ENCODE peak calls at places on chromosome 11, in five cellular contexts. One of them, this sample, is unnamed. For H3K4me1, the result is how much of the 10 kb centered on the place peaks cover.

GRCh38 chr11:65399845-65400244 is 13.4 kb downstream of the FRMD8 start:
- DNase-seq in K562: no peak
- DNase-seq in PC-9: no peak
- DNase-seq in thyroid gland: no peak
- DNase-seq in tibial nerve: no peak
- DNase-seq in this sample: no peak

GRCh38 chr11:24295360-24295759 is 201.5 kb upstream of the LUZP2 start:
- DNase-seq in tibial nerve: no peak
- DNase-seq in PC-9: no peak
- DNase-seq in thyroid gland: peak
- DNase-seq in K562: no peak
- DNase-seq in this sample: no peak

GRCh38 chr11:8543278-8543677 is 50.8 kb downstream of the STK33 start:
- DNase-seq in PC-9: no peak
- DNase-seq in thyroid gland: no peak
- DNase-seq in tibial nerve: no peak
- DNase-seq in K562: no peak
- DNase-seq in this sample: no peak

GRCh38 chr11:24574461-24574860 is 77.6 kb downstream of the LUZP2 start:
- DNase-seq in K562: no peak
- DNase-seq in PC-9: no peak
- DNase-seq in thyroid gland: no peak
- DNase-seq in tibial nerve: no peak
- DNase-seq in this sample: no peak

GRCh38 chr11:44345781-44346180 is 35.8 kb upstream of the ALX4 start:
- DNase-seq in thyroid gland: no peak
- DNase-seq in PC-9: no peak
- DNase-seq in K562: no peak
- DNase-seq in tibial nerve: no peak
- DNase-seq in this sample: no peak

GRCh38 chr11:127564803-127565202 is 564.2 kb upstream of the KIRREL3 start:
- DNase-seq in PC-9: no peak
- DNase-seq in thyroid gland: no peak
- DNase-seq in tibial nerve: no peak
- DNase-seq in K562: no peak
- DNase-seq in this sample: peak

GRCh38 chr11:58958500-58958899 is 19.2 kb downstream of the GLYATL1 start:
- DNase-seq in tibial nerve: peak
- DNase-seq in K562: peak
- DNase-seq in PC-9: no peak
- DNase-seq in thyroid gland: no peak
- DNase-seq in this sample: peak

GRCh38 chr11:101436511-101437142 is 147.2 kb downstream of the TRPC6 start:
- DNase-seq in K562: peak
- DNase-seq in PC-9: no peak
- DNase-seq in tibial nerve: peak
- DNase-seq in thyroid gland: peak
- DNase-seq in this sample: peak

GRCh38 chr11:66674964-66675602 is 2.6 kb downstream of the RBM4B start:
- DNase-seq in tibial nerve: no peak
- DNase-seq in thyroid gland: no peak
- DNase-seq in PC-9: no peak
- DNase-seq in K562: no peak
- DNase-seq in this sample: no peak

GRCh38 chr11:118238397-118238796 is 13.6 kb upstream of the JAML start:
- DNase-seq in PC-9: no peak
- DNase-seq in tibial nerve: no peak
- DNase-seq in K562: no peak
- DNase-seq in thyroid gland: no peak
- DNase-seq in this sample: no peak

GRCh38 chr11:82936261-82936660 is 34.7 kb downstream of the DDIAS start:
- DNase-seq in tibial nerve: no peak
- DNase-seq in thyroid gland: no peak
- DNase-seq in K562: no peak
- DNase-seq in PC-9: no peak
- DNase-seq in this sample: no peak

GRCh38 chr11:117456027-117456720 is 128.5 kb downstream of the CEP164 start:
- DNase-seq in tibial nerve: no peak
- DNase-seq in PC-9: no peak
- DNase-seq in K562: no peak
- DNase-seq in thyroid gland: no peak
- DNase-seq in this sample: no peak

GRCh38 chr11:91947215-91947614 is 277.4 kb upstream of the FAT3 start:
- DNase-seq in thyroid gland: no peak
- DNase-seq in tibial nerve: peak
- DNase-seq in K562: peak
- DNase-seq in PC-9: peak
- DNase-seq in this sample: no peak

GRCh38 chr11:107250017-107250416 is 207.6 kb downstream of the CWF19L2 start:
- DNase-seq in K562: no peak
- DNase-seq in thyroid gland: no peak
- DNase-seq in PC-9: no peak
- DNase-seq in tibial nerve: no peak
- DNase-seq in this sample: no peak

GRCh38 chr11:117851091-117851490 is 25.4 kb downstream of the FXYD6 start:
- DNase-seq in K562: no peak
- DNase-seq in PC-9: no peak
- DNase-seq in thyroid gland: no peak
- DNase-seq in tibial nerve: no peak
- DNase-seq in this sample: peak

GRCh38 chr11:64343740-64344133 is 3.7 kb downstream of the CCDC88B start:
- DNase-seq in tibial nerve: no peak
- DNase-seq in thyroid gland: no peak
- DNase-seq in PC-9: no peak
- DNase-seq in K562: peak
- DNase-seq in this sample: peak

GRCh38 chr11:69934861-69935494 is 115.8 kb upstream of the FGF3 start:
- DNase-seq in PC-9: peak
- DNase-seq in thyroid gland: no peak
- DNase-seq in tibial nerve: no peak
- DNase-seq in K562: peak
- DNase-seq in this sample: peak

GRCh38 chr11:44805596-44805995 is 78.8 kb downstream of the TSPAN18 start:
- DNase-seq in thyroid gland: no peak
- DNase-seq in K562: no peak
- DNase-seq in tibial nerve: no peak
- DNase-seq in PC-9: no peak
- DNase-seq in this sample: no peak

GRCh38 chr11:10388574-10388973 is 66.5 kb upstream of the AMPD3 start:
- DNase-seq in K562: no peak
- DNase-seq in tibial nerve: peak
- DNase-seq in thyroid gland: no peak
- DNase-seq in PC-9: no peak
- DNase-seq in this sample: no peak

GRCh38 chr11:64210301-64211020 is 3.9 kb downstream of the FERMT3 start:
- DNase-seq in tibial nerve: no peak
- DNase-seq in thyroid gland: no peak
- DNase-seq in PC-9: no peak
- DNase-seq in K562: no peak
- DNase-seq in this sample: no peak

GRCh38 chr11:44607324-44607962 is 42.0 kb downstream of the CD82 start:
- DNase-seq in K562: peak
- DNase-seq in tibial nerve: no peak
- DNase-seq in PC-9: no peak
- DNase-seq in thyroid gland: no peak
- DNase-seq in this sample: no peak

GRCh38 chr11:33620423-33621120 is 80.1 kb downstream of the C11orf91 start:
- DNase-seq in PC-9: no peak
- DNase-seq in K562: no peak
- DNase-seq in tibial nerve: no peak
- DNase-seq in thyroid gland: peak
- DNase-seq in this sample: no peak

GRCh38 chr11:27582686-27583085 is 76.1 kb upstream of the LIN7C start:
- DNase-seq in thyroid gland: no peak
- DNase-seq in tibial nerve: no peak
- DNase-seq in PC-9: no peak
- DNase-seq in K562: no peak
- DNase-seq in this sample: no peak

GRCh38 chr11:34926101-34926830 is 9.8 kb downstream of the PDHX start:
- DNase-seq in thyroid gland: no peak
- DNase-seq in tibial nerve: peak
- DNase-seq in K562: peak
- DNase-seq in PC-9: peak
- DNase-seq in this sample: no peak

GRCh38 chr11:131760191-131760951 is 390.0 kb downstream of the NTM start:
- DNase-seq in PC-9: no peak
- DNase-seq in K562: no peak
- DNase-seq in tibial nerve: no peak
- DNase-seq in thyroid gland: no peak
- DNase-seq in this sample: peak

GRCh38 chr11:8720376-8720775 is 37.8 kb downstream of the RPL27A start:
- DNase-seq in PC-9: no peak
- DNase-seq in K562: no peak
- DNase-seq in tibial nerve: no peak
- DNase-seq in thyroid gland: no peak
- DNase-seq in this sample: no peak

GRCh38 chr11:56152333-56152732 is 7.8 kb downstream of the OR8K5 start:
- DNase-seq in K562: no peak
- DNase-seq in tibial nerve: no peak
- DNase-seq in thyroid gland: no peak
- DNase-seq in PC-9: no peak
- DNase-seq in this sample: no peak

GRCh38 chr11:11149671-11150459 is 203.2 kb downstream of the CSNK2A3 start:
- DNase-seq in K562: no peak
- DNase-seq in PC-9: no peak
- DNase-seq in tibial nerve: no peak
- DNase-seq in thyroid gland: no peak
- DNase-seq in this sample: peak

GRCh38 chr11:18802381-18803257 is 11.0 kb upstream of the PTPN5 start:
- DNase-seq in K562: peak
- DNase-seq in tibial nerve: peak
- DNase-seq in PC-9: peak
- DNase-seq in thyroid gland: peak
- DNase-seq in this sample: peak

GRCh38 chr11:120172054-120172881 is 34.4 kb upstream of the TRIM29 start:
- DNase-seq in PC-9: peak
- DNase-seq in tibial nerve: peak
- DNase-seq in thyroid gland: peak
- DNase-seq in K562: peak
- DNase-seq in this sample: peak

GRCh38 chr11:130726234-130726559 is 190.1 kb downstream of the SNX19 start:
- DNase-seq in thyroid gland: peak
- DNase-seq in K562: no peak
- DNase-seq in tibial nerve: peak
- DNase-seq in PC-9: peak
- DNase-seq in this sample: peak

GRCh38 chr11:26230021-26230420 is 101.9 kb upstream of the ANO3 start:
- DNase-seq in K562: no peak
- DNase-seq in PC-9: no peak
- DNase-seq in tibial nerve: no peak
- DNase-seq in thyroid gland: no peak
- DNase-seq in this sample: no peak

DNA sequence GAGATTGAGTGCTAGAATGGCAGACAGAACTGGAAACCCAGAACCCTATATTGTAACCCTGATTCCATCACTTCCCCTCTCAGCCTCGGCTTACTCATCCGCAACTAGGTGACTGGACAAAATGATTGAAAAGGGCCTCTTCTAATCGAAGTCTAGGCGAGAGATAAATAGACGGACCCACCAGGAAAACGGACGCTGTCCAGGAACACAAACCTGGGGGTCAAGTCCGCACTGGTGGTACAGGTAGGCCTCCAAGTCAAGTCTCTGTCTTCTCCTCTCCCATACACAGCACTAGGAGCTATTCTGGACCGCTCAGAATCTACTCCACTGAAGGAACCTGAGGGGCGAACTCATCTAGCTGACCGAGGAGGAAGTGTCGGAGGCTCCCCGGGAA is 497 bp downstream of the PSMA1 start:
- DNase-seq in K562: no peak
- DNase-seq in PC-9: no peak
- DNase-seq in thyroid gland: no peak
- DNase-seq in tibial nerve: no peak
- DNase-seq in this sample: no peak
- H3K27ac ChIP-seq in K562: peak
- H3K27ac ChIP-seq in PC-9: peak
- H3K27ac ChIP-seq in thyroid gland: peak
- H3K27ac ChIP-seq in tibial nerve: peak
- H3K27ac ChIP-seq in this sample: peak

GRCh38 chr11:77198440-77198849 is 70.4 kb downstream of the MYO7A start:
- DNase-seq in tibial nerve: no peak
- DNase-seq in thyroid gland: peak
- DNase-seq in K562: peak
- DNase-seq in PC-9: no peak
- DNase-seq in this sample: peak
- TF ChIP-seq CTCF in tibial nerve: no peak
- TF ChIP-seq CTCF in thyroid gland: no peak
- TF ChIP-seq CTCF in K562: peak
- TF ChIP-seq CTCF in PC-9: peak
- TF ChIP-seq CTCF in this sample: peak

DNA sequence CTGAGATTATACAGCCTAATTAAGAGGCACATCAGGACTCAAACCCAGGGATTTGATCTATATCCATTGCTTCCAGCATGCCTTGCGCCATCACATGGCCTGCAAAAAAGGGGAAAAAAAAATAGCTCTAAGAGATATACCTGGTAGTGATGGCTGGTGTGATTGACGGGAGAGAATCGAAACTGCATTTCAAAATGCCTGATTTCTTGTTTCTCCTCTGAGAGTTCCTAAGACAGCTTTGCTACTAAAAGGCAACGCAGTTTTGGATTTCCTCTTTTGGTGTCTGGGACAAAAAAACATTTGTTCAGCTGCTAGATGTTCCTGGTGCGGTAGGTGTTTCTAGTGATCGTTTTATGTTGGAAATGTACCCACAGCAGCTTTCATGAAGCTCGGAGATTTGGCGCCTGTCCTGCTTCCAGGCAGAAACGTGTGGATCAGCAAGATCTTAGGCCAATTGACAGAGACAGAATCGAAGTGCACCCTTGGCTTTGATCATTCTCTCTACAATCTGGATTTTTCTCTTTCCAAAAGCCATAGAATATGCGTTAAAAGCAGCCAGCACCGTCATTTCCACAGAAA is 18.1 kb downstream of the P2RX3 start:
- DNase-seq in tibial nerve: no peak
- DNase-seq in K562: no peak
- DNase-seq in thyroid gland: no peak
- DNase-seq in PC-9: no peak
- DNase-seq in this sample: no peak
- H3K4me1 ChIP-seq in tibial nerve: under half
- H3K4me1 ChIP-seq in K562: under half
- H3K4me1 ChIP-seq in thyroid gland: under half
- H3K4me1 ChIP-seq in PC-9: under half
- H3K4me1 ChIP-seq in this sample: under half

GRCh38 chr11:61596990-61597389 is 16.1 kb upstream of the SYT7 start:
- DNase-seq in PC-9: no peak
- DNase-seq in tibial nerve: no peak
- DNase-seq in K562: no peak
- DNase-seq in thyroid gland: no peak
- DNase-seq in this sample: no peak

GRCh38 chr11:61601512-61601911 is 20.6 kb upstream of the SYT7 start:
- DNase-seq in PC-9: no peak
- DNase-seq in tibial nerve: no peak
- DNase-seq in thyroid gland: no peak
- DNase-seq in K562: no peak
- DNase-seq in this sample: no peak

GRCh38 chr11:61598383-61598782 is 17.5 kb upstream of the SYT7 start:
- DNase-seq in thyroid gland: no peak
- DNase-seq in tibial nerve: no peak
- DNase-seq in K562: no peak
- DNase-seq in PC-9: no peak
- DNase-seq in this sample: no peak

GRCh38 chr11:61599968-61600710 is 19.3 kb upstream of the SYT7 start:
- DNase-seq in thyroid gland: no peak
- DNase-seq in PC-9: no peak
- DNase-seq in K562: no peak
- DNase-seq in tibial nerve: no peak
- DNase-seq in this sample: no peak

GRCh38 chr11:61598886-61599868 is 18.3 kb upstream of the SYT7 start:
- DNase-seq in K562: no peak
- DNase-seq in PC-9: no peak
- DNase-seq in thyroid gland: peak
- DNase-seq in tibial nerve: no peak
- DNase-seq in this sample: peak
- H3K27ac ChIP-seq in K562: no peak
- H3K27ac ChIP-seq in PC-9: no peak
- H3K27ac ChIP-seq in thyroid gland: no peak
- H3K27ac ChIP-seq in tibial nerve: no peak
- H3K27ac ChIP-seq in this sample: no peak

This sample was measured in endodermal cell.